ENCODE peak calls at places on chromosomes 1 and 21, in nine cellular contexts. S is lower lobe of right lung, O is GM12865, U is PC-3, W is A549, X is foreskin fibroblast, B is left ventricle myocardium inferior, C is ovary, I is cardiac muscle cell. H is an unnamed sample.
A peak's percentile ranks its signal among the peaks of the same experiment; 100 is the strongest.

GRCh38 chr1:243748706-243749283 is 101.2 kb downstream of the AKT3 start:
- DNase-seq in S (no peak), O (peak; percentile 84), U (peak; percentile 90), W (peak; percentile 72), X (peak; percentile 86), B (no peak), C (no peak), I (peak; percentile 78), H (peak; percentile 51)

GRCh38 chr1:151199860-151200581 is 1.7 kb downstream of the PIP5K1A start:
- DNase-seq in S (no peak), O (peak; percentile 26), U (peak; percentile 86), W (peak; percentile 46), X (peak; percentile 84), B (no peak), C (no peak), I (peak; percentile 10), H (peak; percentile 78)

GRCh38 chr1:1245178-1245839 is 1.2 kb downstream of the C1QTNF12 start:
- DNase-seq in S (no peak), O (no peak), U (no peak), W (no peak), X (no peak), B (no peak), C (no peak), I (no peak), H (no peak)

GRCh38 chr1:156664949-156665411 is 12.2 kb downstream of the NES start:
- DNase-seq in S (no peak), O (peak; percentile 81), U (no peak), W (no peak), X (peak; percentile 70), B (peak; percentile 82), C (no peak), I (peak; percentile 92), H (no peak)

GRCh38 chr1:26285366-26286063 is 5.6 kb downstream of the SH3BGRL3 start:
- DNase-seq in S (no peak), O (peak; percentile 78), U (peak; percentile 62), W (peak; percentile 56), X (peak; percentile 39), B (no peak), C (no peak), I (peak; percentile 52), H (no peak)

GRCh38 chr1:221810406-221810805 is 68.5 kb upstream of the DUSP10 start:
- DNase-seq in S (no peak), O (no peak), U (peak; percentile 98), W (no peak), X (peak; percentile 88), B (no peak), C (no peak), I (no peak), H (no peak)

GRCh38 chr1:25042331-25042730 is 112.3 kb upstream of the RUNX3 start:
- DNase-seq in S (no peak), O (no peak), U (no peak), W (no peak), X (no peak), B (no peak), C (no peak), I (no peak), H (no peak)

GRCh38 chr21:28016571-28016970 is 976.1 kb downstream of the LTN1 start:
- DNase-seq in S (no peak), O (no peak), U (no peak), W (no peak), X (no peak), B (no peak), C (no peak), I (no peak), H (no peak)

GRCh38 chr21:46435786-46436227 is 22.9 kb upstream of the DIP2A start:
- DNase-seq in S (peak; percentile 34), O (no peak), U (no peak), W (no peak), X (no peak), B (no peak), C (no peak), I (no peak), H (no peak)

GRCh38 chr1:67853704-67854103 is 20.4 kb upstream of the GNG12 start:
- DNase-seq in S (peak; percentile 48), O (peak; percentile 41), U (peak; percentile 85), W (peak; percentile 59), X (peak; percentile 90), B (peak; percentile 50), C (peak; percentile 86), I (peak; percentile 78), H (peak; percentile 57)

GRCh38 chr1:145892486-145893087 is 6.9 kb upstream of the ANKRD35 start:
- DNase-seq in S (no peak), O (no peak), U (peak; percentile 50), W (no peak), X (peak; percentile 69), B (no peak), C (no peak), I (peak; percentile 27), H (no peak)

GRCh38 chr1:43935711-43936427 is 2.3 kb downstream of the ARTN start:
- DNase-seq in S (no peak), O (no peak), U (peak; percentile 27), W (no peak), X (no peak), B (no peak), C (no peak), I (peak; percentile 21), H (no peak)

GRCh38 chr1:12345350-12346217 is 115.8 kb downstream of the VPS13D start:
- DNase-seq in S (no peak), O (peak; percentile 11), U (no peak), W (no peak), X (no peak), B (no peak), C (no peak), I (no peak), H (no peak)

GRCh38 chr1:176866011-176866410 is 298.5 kb downstream of the ASTN1 start:
- DNase-seq in S (no peak), O (no peak), U (no peak), W (no peak), X (peak; percentile 82), B (no peak), C (no peak), I (no peak), H (no peak)

GRCh38 chr1:238779676-238780075 is 606.7 kb upstream of the CHRM3 start:
- DNase-seq in S (no peak), O (no peak), U (no peak), W (no peak), X (no peak), B (no peak), C (no peak), I (no peak), H (no peak)

GRCh38 chr1:118304722-118305344 is 119.8 kb upstream of the SPAG17 start:
- DNase-seq in S (no peak), O (peak; percentile 18), U (peak; percentile 31), W (no peak), X (peak; percentile 49), B (no peak), C (no peak), I (peak; percentile 71), H (no peak)

GRCh38 chr1:156675715-156676311 is 1.4 kb downstream of the NES start:
- DNase-seq in S (no peak), O (no peak), U (no peak), W (no peak), X (peak; percentile 72), B (peak; percentile 48), C (no peak), I (peak; percentile 57), H (no peak)

GRCh38 chr1:6794164-6794563 is 8.9 kb downstream of the CAMTA1 start:
- DNase-seq in S (no peak), O (peak; percentile 51), U (peak; percentile 69), W (peak; percentile 25), X (peak; percentile 68), B (no peak), C (no peak), I (no peak), H (peak; percentile 45)

GRCh38 chr1:64196074-64196869 is 7.2 kb upstream of the UBE2U start:
- DNase-seq in S (no peak), O (no peak), U (no peak), W (no peak), X (no peak), B (no peak), C (no peak), I (no peak), H (no peak)

GRCh38 chr1:160682983-160683886 is 28.4 kb downstream of the CD48 start:
- DNase-seq in S (no peak), O (peak; percentile 33), U (no peak), W (no peak), X (no peak), B (no peak), C (no peak), I (no peak), H (no peak)

GRCh38 chr1:165512817-165513216 is 31.0 kb upstream of the LRRC52 start:
- DNase-seq in S (no peak), O (no peak), U (no peak), W (no peak), X (no peak), B (no peak), C (no peak), I (no peak), H (no peak)

DNA sequence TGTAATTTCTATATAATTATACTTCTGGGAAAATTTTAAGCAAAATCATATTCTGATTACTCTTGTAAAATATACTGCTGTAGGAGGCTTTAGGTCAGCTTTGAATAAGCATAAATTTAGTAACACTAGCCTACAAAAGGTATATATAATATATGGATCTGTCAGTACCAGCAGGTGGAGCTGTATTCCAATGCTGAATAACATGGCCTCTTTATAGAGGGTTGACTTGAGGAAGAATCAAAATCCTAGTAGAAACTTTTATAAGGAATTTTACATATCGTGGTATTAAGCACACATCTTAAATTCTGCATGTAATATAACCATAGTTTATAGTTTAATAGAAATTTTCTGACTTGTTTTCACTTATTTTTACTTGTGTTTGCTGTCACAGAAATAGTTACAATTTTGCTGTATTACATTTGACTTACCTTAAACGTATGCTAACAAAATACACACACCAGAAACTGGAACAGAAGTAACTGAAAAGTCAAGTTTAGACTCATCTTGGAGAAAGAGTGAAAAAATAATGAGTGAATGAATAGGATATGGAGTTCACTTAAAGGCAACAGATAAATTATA is 79.3 kb downstream of the HMCN1 start:
- DNase-seq in S (no peak), O (peak; percentile 41), U (peak; percentile 73), W (peak; percentile 5), X (peak; percentile 77), B (no peak), C (no peak), I (peak; percentile 59), H (peak; percentile 35)
- TF ChIP-seq CTCF in S (peak; percentile 55), O (peak; percentile 50), U (peak; percentile 70), W (peak; percentile 77), X (peak; percentile 57), B (peak; percentile 67), C (no peak), I (peak; percentile 65), H (peak; percentile 57)

GRCh38 chr1:79040424-79041089 is 34.0 kb upstream of the ADGRL4 start:
- DNase-seq in S (no peak), O (peak; percentile 61), U (no peak), W (no peak), X (no peak), B (no peak), C (no peak), I (no peak), H (no peak)
- H3K4me3 ChIP-seq in S (peak overlapping the region; percentile 20), O (no peak overlapping the region), U (peak overlapping the region; percentile 59), W (no peak overlapping the region), X (no peak overlapping the region), B (peak overlapping the region; percentile 57), C (no peak overlapping the region), I (no peak overlapping the region), H (no peak overlapping the region)

GRCh38 chr21:41234574-41234973 is 66.6 kb downstream of the BACE2 start:
- DNase-seq in S (no peak), O (no peak), U (no peak), W (no peak), X (no peak), B (no peak), C (no peak), I (no peak), H (no peak)
- TF ChIP-seq CTCF in S (no peak), O (no peak), U (no peak), W (no peak), X (no peak), B (no peak), C (no peak), I (no peak), H (no peak)

GRCh38 chr1:4787551-4787950 is 133.1 kb downstream of the AJAP1 start:
- DNase-seq in S (no peak), O (no peak), U (no peak), W (no peak), X (no peak), B (no peak), C (no peak), I (no peak), H (no peak)
- H3K4me3 ChIP-seq in S (no peak overlapping the region), O (no peak overlapping the region), U (no peak overlapping the region), W (no peak overlapping the region), X (no peak overlapping the region), B (no peak overlapping the region), C (no peak overlapping the region), I (no peak overlapping the region), H (no peak overlapping the region)

H was measured in AG09309.